ENCODE peak calls at places on chromosomes 7 and 10, in eight cellular contexts. I is PC-9, Y is neural progenitor cell, T is transverse colon, V is MM.1S, M is GM12865, G is mammary epithelial cell, H is WERI-Rb-1. P is an unnamed sample.

GRCh38 chr7:138712652-138713051 is 11.5 kb upstream of the SVOPL start:
- DNase-seq in I (no peak), Y (no peak), T (no peak), V (no peak), M (no peak), G (no peak), H (no peak), P (no peak)

GRCh38 chr7:47361746-47362215 is 220.1 kb downstream of the TNS3 start:
- DNase-seq in I (peak), Y (no peak), T (peak), V (no peak), M (peak), G (peak), H (no peak), P (peak)

GRCh38 chr10:103814626-103815370 is 40.6 kb downstream of the SH3PXD2A start:
- DNase-seq in I (no peak), Y (no peak), T (peak), V (no peak), M (no peak), G (no peak), H (no peak), P (no peak)

GRCh38 chr10:124717911-124718734 is 26.1 kb downstream of the FAM53B start:
- DNase-seq in I (peak), Y (no peak), T (no peak), V (no peak), M (peak), G (peak), H (peak), P (peak)

GRCh38 chr7:131212114-131212513 is 115.6 kb upstream of the MKLN1 start:
- DNase-seq in I (no peak), Y (peak), T (no peak), V (no peak), M (no peak), G (no peak), H (no peak), P (no peak)

GRCh38 chr10:17771027-17771426 is 19.0 kb downstream of the TMEM236 start:
- DNase-seq in I (no peak), Y (no peak), T (no peak), V (no peak), M (no peak), G (no peak), H (no peak), P (no peak)

GRCh38 chr10:86346794-86347665 is 19.6 kb downstream of the GRID1 start:
- DNase-seq in I (peak), Y (peak), T (no peak), V (no peak), M (no peak), G (no peak), H (no peak), P (no peak)

GRCh38 chr10:62744136-62744535 is 60.4 kb upstream of the ADO start:
- DNase-seq in I (no peak), Y (no peak), T (no peak), V (no peak), M (no peak), G (no peak), H (no peak), P (no peak)

GRCh38 chr10:118216526-118217035 is 125.5 kb downstream of the FAM204A start:
- DNase-seq in I (no peak), Y (no peak), T (no peak), V (no peak), M (no peak), G (no peak), H (no peak), P (no peak)

GRCh38 chr7:78718212-78718611 is 735.3 kb downstream of the MAGI2 start:
- DNase-seq in I (no peak), Y (no peak), T (no peak), V (no peak), M (no peak), G (no peak), H (no peak), P (no peak)

GRCh38 chr10:122441961-122442360 is 12.5 kb upstream of the ARMS2 start:
- DNase-seq in I (peak), Y (no peak), T (no peak), V (no peak), M (no peak), G (peak), H (no peak), P (no peak)

GRCh38 chr10:122147731-122148130 is 123.4 kb upstream of the BTBD16 start:
- DNase-seq in I (no peak), Y (no peak), T (no peak), V (no peak), M (no peak), G (no peak), H (no peak), P (no peak)

GRCh38 chr10:3807221-3807927 is 22.4 kb upstream of the KLF6 start:
- DNase-seq in I (no peak), Y (no peak), T (no peak), V (no peak), M (no peak), G (no peak), H (no peak), P (no peak)
- H3K4me3 ChIP-seq in I (no peak), Y (no peak), T (no peak), V (no peak), M (no peak), G (no peak), H (no peak), P (no peak)

GRCh38 chr10:43372751-43373445 is 1.5 kb downstream of the FXYD4 start:
- DNase-seq in I (no peak), Y (peak), T (no peak), V (no peak), M (no peak), G (no peak), H (no peak), P (no peak)
- H3K4me3 ChIP-seq in I (no peak), Y (no peak), T (no peak), V (no peak), M (no peak), G (no peak), H (no peak), P (no peak)

GRCh38 chr7:27175626-27176342 is 1.7 kb upstream of the HOXA10 start:
- DNase-seq in I (no peak), Y (no peak), T (peak), V (no peak), M (no peak), G (no peak), H (peak), P (no peak)

GRCh38 chr7:27176343-27176731 is 2.2 kb upstream of the HOXA10 start:
- DNase-seq in I (no peak), Y (no peak), T (peak), V (no peak), M (no peak), G (no peak), H (peak), P (no peak)

GRCh38 chr7:27173412-27174076 is 576 bp downstream of the HOXA10 start:
- DNase-seq in I (no peak), Y (no peak), T (peak), V (no peak), M (no peak), G (no peak), H (peak), P (no peak)

GRCh38 chr7:27174077-27175004 is at the start of gene HOXA10:
- DNase-seq in I (no peak), Y (no peak), T (peak), V (no peak), M (no peak), G (no peak), H (peak), P (no peak)

GRCh38 chr7:27175005-27175625 is 995 bp upstream of the HOXA10 start:
- DNase-seq in I (no peak), Y (no peak), T (peak), V (no peak), M (no peak), G (no peak), H (peak), P (no peak)
- H3K4me3 ChIP-seq in I (no peak), Y (no peak), T (peak), V (no peak), M (no peak), G (no peak), H (no peak), P (no peak)

DNA sequence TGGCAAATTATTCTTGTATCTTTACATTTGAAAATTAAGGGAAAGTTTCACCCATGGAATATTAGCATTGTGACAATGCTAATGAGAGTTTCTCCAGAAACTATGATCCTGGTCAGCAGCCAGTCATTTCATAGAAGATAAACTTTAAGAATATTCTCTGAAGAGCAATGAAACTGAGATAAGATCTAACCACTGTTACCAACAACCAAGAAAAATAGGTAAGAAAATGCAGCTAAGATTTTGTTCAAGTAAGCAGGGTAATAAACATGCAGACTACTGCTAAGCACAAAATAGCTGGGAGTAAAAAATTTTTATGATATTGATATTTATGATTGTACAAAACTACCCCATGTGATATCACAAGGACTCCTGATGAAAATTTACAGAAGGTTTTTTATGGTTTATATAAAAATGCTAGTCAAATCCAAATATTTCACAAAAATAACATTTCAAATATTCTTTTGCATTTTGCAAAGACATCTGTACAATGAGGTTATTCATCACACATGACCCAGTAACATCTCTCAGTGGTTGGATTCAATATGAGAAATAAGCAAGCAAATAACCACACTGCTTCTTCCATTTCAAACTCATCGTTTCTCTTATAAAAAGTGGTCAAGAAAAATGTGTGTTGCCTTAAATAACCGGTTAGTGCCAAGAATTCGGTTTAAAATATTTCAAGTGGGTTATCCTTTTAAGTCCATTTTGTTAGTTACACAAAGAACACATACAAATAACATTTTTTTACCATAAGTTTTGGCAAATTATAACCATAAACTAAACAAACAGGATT is 251.6 kb downstream of the DIP2C start:
- DNase-seq in I (no peak), Y (no peak), T (no peak), V (no peak), M (no peak), G (no peak), H (no peak), P (no peak)
- H3K4me3 ChIP-seq in I (no peak), Y (no peak), T (no peak), V (no peak), M (no peak), G (no peak), H (no peak), P (no peak)

GRCh38 chr7:42151309-42151708 is 85.7 kb downstream of the GLI3 start:
- DNase-seq in I (no peak), Y (no peak), T (no peak), V (no peak), M (no peak), G (no peak), H (no peak), P (no peak)
- H3K4me3 ChIP-seq in I (no peak), Y (peak), T (no peak), V (no peak), M (no peak), G (no peak), H (no peak), P (no peak)

GRCh38 chr10:106175760-106176377 is 988.6 kb downstream of the SORCS1 start:
- DNase-seq in I (no peak), Y (no peak), T (no peak), V (peak), M (peak), G (peak), H (no peak), P (peak)
- H3K4me3 ChIP-seq in I (no peak), Y (no peak), T (no peak), V (no peak), M (no peak), G (no peak), H (no peak), P (no peak)

DNA sequence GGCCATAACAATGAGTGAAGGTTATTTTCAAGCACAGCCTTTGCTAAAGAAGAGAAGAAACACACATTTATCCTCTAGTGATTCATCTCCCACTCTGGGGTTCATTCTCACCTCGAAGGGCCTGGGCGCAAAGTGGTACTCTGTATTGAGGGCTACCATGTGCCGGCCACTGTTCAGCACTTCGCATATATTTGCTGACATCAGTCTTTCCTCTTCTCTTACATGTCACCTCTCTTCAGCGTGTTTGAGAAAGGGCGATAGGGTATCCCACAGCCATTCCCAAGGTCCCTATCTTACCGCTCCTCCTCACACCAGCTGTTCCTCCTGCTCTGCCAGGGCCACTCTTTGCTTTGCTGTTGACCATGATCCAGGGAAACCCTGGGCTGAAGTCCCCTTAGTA is 48.8 kb upstream of the ECHDC3 start:
- DNase-seq in I (no peak), Y (no peak), T (no peak), V (no peak), M (no peak), G (no peak), H (no peak), P (no peak)
- H3K4me3 ChIP-seq in I (no peak), Y (no peak), T (no peak), V (no peak), M (no peak), G (no peak), H (no peak), P (no peak)

DNA sequence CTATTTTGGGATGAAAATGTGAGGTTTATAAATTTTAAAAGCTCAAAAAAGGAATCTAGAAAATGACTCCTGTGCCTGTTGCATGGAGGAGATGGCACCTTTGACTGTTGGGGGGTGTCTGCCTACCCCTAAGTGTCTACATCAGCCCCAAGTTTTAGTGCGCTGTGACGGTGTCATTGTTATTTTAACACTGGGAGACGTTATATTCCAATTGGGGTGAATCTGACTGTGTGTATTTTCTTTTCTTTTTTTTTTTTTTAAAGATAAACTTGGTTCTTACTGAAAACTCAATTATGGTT is 517 bp downstream of the SRGN start:
- DNase-seq in I (no peak), Y (no peak), T (no peak), V (peak), M (peak), G (no peak), H (no peak), P (no peak)
- H3K4me3 ChIP-seq in I (peak), Y (no peak), T (peak), V (peak), M (peak), G (no peak), H (no peak), P (peak)

GRCh38 chr7:156618791-156619367 is 21.7 kb upstream of the RNF32 start:
- DNase-seq in I (no peak), Y (no peak), T (no peak), V (no peak), M (no peak), G (no peak), H (no peak), P (no peak)

GRCh38 chr7:156614434-156615264 is 25.9 kb upstream of the RNF32 start:
- DNase-seq in I (no peak), Y (no peak), T (peak), V (no peak), M (no peak), G (no peak), H (no peak), P (peak)

GRCh38 chr7:156618078-156618790 is 22.3 kb upstream of the RNF32 start:
- DNase-seq in I (no peak), Y (no peak), T (no peak), V (no peak), M (no peak), G (no peak), H (no peak), P (no peak)

GRCh38 chr7:156617215-156617614 is 23.4 kb upstream of the RNF32 start:
- DNase-seq in I (no peak), Y (no peak), T (peak), V (no peak), M (no peak), G (no peak), H (no peak), P (no peak)

GRCh38 chr7:156616269-156617202 is 24.0 kb upstream of the RNF32 start:
- DNase-seq in I (no peak), Y (peak), T (peak), V (no peak), M (no peak), G (no peak), H (no peak), P (no peak)
- H3K4me3 ChIP-seq in I (no peak), Y (peak), T (peak), V (no peak), M (no peak), G (no peak), H (no peak), P (no peak)

P was measured in Jurkat, Clone E6-1.